ENCODE peak calls at places on chromosome 18, in five cellular contexts. P is RKO, B is D341Med, H is heart left ventricle, W is GM13977. I is an unnamed sample.

GRCh38 chr18:45197526-45197970 is 417.7 kb upstream of the SLC14A2 start:
- DNase-seq in P (no peak), B (no peak), W (peak), H (no peak), I (no peak)

GRCh38 chr18:2889761-2890192 is 43.0 kb downstream of the EMILIN2 start:
- DNase-seq in H (no peak), B (no peak), W (no peak), P (no peak), I (no peak)

GRCh38 chr18:13382990-13383821 is 164.6 kb downstream of the LDLRAD4 start:
- DNase-seq in W (no peak), B (no peak), P (no peak), H (no peak), I (no peak)

GRCh38 chr18:26960901-26961300 is 95.4 kb upstream of the AQP4 start:
- DNase-seq in B (no peak), W (no peak), P (peak), H (no peak), I (no peak)

GRCh38 chr18:50981381-50981780 is 13.5 kb downstream of the ELAC1 start:
- DNase-seq in P (no peak), H (no peak), B (no peak), W (no peak), I (no peak)

GRCh38 chr18:27803957-27804356 is 373.0 kb downstream of the CDH2 start:
- DNase-seq in P (peak), H (no peak), B (no peak), W (no peak), I (no peak)

GRCh38 chr18:6289454-6290242 is 125.1 kb downstream of the L3MBTL4 start:
- DNase-seq in H (no peak), B (no peak), W (no peak), P (no peak), I (no peak)

GRCh38 chr18:69177702-69178101 is 223.0 kb upstream of the DOK6 start:
- DNase-seq in H (no peak), W (no peak), P (no peak), B (no peak), I (no peak)

GRCh38 chr18:56977771-56978170 is 169.1 kb upstream of the BOD1L2 start:
- DNase-seq in W (no peak), P (no peak), B (no peak), H (no peak), I (no peak)

GRCh38 chr18:49031511-49032188 is 80.9 kb upstream of the SMAD7 start:
- DNase-seq in W (no peak), B (peak), P (no peak), H (no peak), I (peak)

GRCh38 chr18:48215876-48216638 is 193.1 kb downstream of the ZBTB7C start:
- DNase-seq in W (no peak), H (no peak), B (no peak), P (no peak), I (no peak)

GRCh38 chr18:48740068-48740440 is 201.2 kb downstream of the CTIF start:
- DNase-seq in W (no peak), P (no peak), B (no peak), H (no peak), I (no peak)

GRCh38 chr18:29749699-29750098 is 1292.8 kb downstream of the DSC3 start:
- DNase-seq in H (no peak), P (peak), B (no peak), W (no peak), I (no peak)

GRCh38 chr18:3525870-3526420 is 76.0 kb downstream of the TGIF1 start:
- DNase-seq in H (no peak), W (peak), P (no peak), B (no peak), I (peak)

GRCh38 chr18:46199515-46200147 is 95.4 kb downstream of the HAUS1 start:
- DNase-seq in W (no peak), P (no peak), H (no peak), B (no peak), I (no peak)

GRCh38 chr18:28040216-28040615 is 136.7 kb downstream of the CDH2 start:
- DNase-seq in P (no peak), W (no peak), H (no peak), B (no peak), I (no peak)

GRCh38 chr18:68314403-68314802 is 400.5 kb downstream of the TMX3 start:
- DNase-seq in W (no peak), B (no peak), P (no peak), H (no peak), I (no peak)

GRCh38 chr18:46374850-46375249 is 270.7 kb downstream of the HAUS1 start:
- DNase-seq in H (no peak), P (no peak), W (no peak), B (no peak), I (no peak)

GRCh38 chr18:41814651-41815050 is 140.4 kb upstream of the PIK3C3 start:
- DNase-seq in B (no peak), H (no peak), W (no peak), P (no peak), I (no peak)

GRCh38 chr18:67766930-67767329 is 250.4 kb upstream of the DSEL start:
- DNase-seq in H (no peak), W (no peak), P (peak), B (no peak), I (no peak)

GRCh38 chr18:62634991-62635630 is 80.2 kb upstream of the PHLPP1 start:
- DNase-seq in W (no peak), P (no peak), B (no peak), H (no peak), I (no peak)

GRCh38 chr18:59140287-59140885 is 702 bp downstream of the SEC11C start:
- DNase-seq in B (no peak), H (no peak), P (peak), W (no peak), I (no peak)

GRCh38 chr18:49251451-49251850 is 209.0 kb downstream of the DYM start:
- DNase-seq in P (no peak), W (no peak), B (peak), H (no peak), I (no peak)

GRCh38 chr18:8608795-8609673 is at the start of gene RAB12:
- DNase-seq in P (peak), W (peak), B (peak), H (peak), I (peak)

GRCh38 chr18:54480616-54481015 is 110.4 kb upstream of the DYNAP start:
- DNase-seq in W (no peak), B (peak), P (no peak), H (no peak), I (no peak)

GRCh38 chr18:26961805-26962204 is 96.3 kb upstream of the AQP4 start:
- DNase-seq in P (no peak), B (no peak), W (no peak), H (no peak), I (no peak)

GRCh38 chr18:76610933-76611749 is 116.1 kb upstream of the ZNF516 start:
- DNase-seq in P (no peak), W (no peak), H (no peak), B (peak), I (no peak)

GRCh38 chr18:9731380-9731779 is 23.3 kb downstream of the RAB31 start:
- DNase-seq in B (no peak), W (no peak), H (no peak), P (peak), I (no peak)

GRCh38 chr18:59985289-59985688 is 85.5 kb downstream of the PMAIP1 start:
- DNase-seq in H (no peak), P (no peak), B (no peak), W (no peak), I (no peak)

GRCh38 chr18:58146099-58146498 is 102.1 kb downstream of the NEDD4L start:
- DNase-seq in P (no peak), B (no peak), W (no peak), H (no peak), I (no peak)

GRCh38 chr18:79952457-79952995 is 1.1 kb upstream of the SLC66A2 start:
- DNase-seq in P (no peak), H (no peak), W (no peak), B (peak), I (no peak)

GRCh38 chr18:79595876-79596374 is 83.7 kb upstream of the CTDP1 start:
- DNase-seq in W (no peak), B (no peak), P (no peak), H (peak), I (no peak)

I was measured in natural killer cell.